ENCODE peak calls at places on chromosomes 11 and 22, in four cellular contexts. One of them, this sample, is unnamed.

GRCh38 chr11:116702772-116703360 is 69.9 kb downstream of the BUD13 start:
- DNase-seq in H1: no peak
- DNase-seq in GM12878: no peak
- DNase-seq in HepG2: no peak
- DNase-seq in this sample: peak

GRCh38 chr11:128939591-128939990 is 3.1 kb downstream of the TP53AIP1 start:
- DNase-seq in H1: no peak
- DNase-seq in GM12878: no peak
- DNase-seq in HepG2: no peak
- DNase-seq in this sample: no peak

GRCh38 chr11:29159552-29160465 is 857.0 kb downstream of the KCNA4 start:
- DNase-seq in H1: peak
- DNase-seq in GM12878: no peak
- DNase-seq in HepG2: peak
- DNase-seq in this sample: peak

GRCh38 chr22:49514211-49514610 is 313.5 kb downstream of the BRD1 start:
- DNase-seq in H1: no peak
- DNase-seq in HepG2: no peak
- DNase-seq in GM12878: no peak
- DNase-seq in this sample: no peak

GRCh38 chr11:126892781-126893180 is 107.8 kb downstream of the KIRREL3 start:
- DNase-seq in H1: no peak
- DNase-seq in HepG2: no peak
- DNase-seq in GM12878: no peak
- DNase-seq in this sample: no peak

GRCh38 chr11:78651923-78652602 is 77.4 kb upstream of the NARS2 start:
- DNase-seq in GM12878: no peak
- DNase-seq in HepG2: no peak
- DNase-seq in H1: no peak
- DNase-seq in this sample: no peak

GRCh38 chr11:62336949-62337681 is at the start of gene ASRGL1:
- DNase-seq in HepG2: peak
- DNase-seq in H1: peak
- DNase-seq in GM12878: peak
- DNase-seq in this sample: peak

GRCh38 chr22:47587861-47588582 is 825.6 kb downstream of the TBC1D22A start:
- DNase-seq in GM12878: no peak
- DNase-seq in HepG2: no peak
- DNase-seq in H1: no peak
- DNase-seq in this sample: no peak

GRCh38 chr22:32204856-32205722 is at the start of gene RFPL2:
- DNase-seq in H1: no peak
- DNase-seq in HepG2: peak
- DNase-seq in GM12878: no peak
- DNase-seq in this sample: peak

GRCh38 chr11:118175031-118175531 is 1.4 kb downstream of the SCN2B start:
- DNase-seq in H1: no peak
- DNase-seq in HepG2: peak
- DNase-seq in GM12878: no peak
- DNase-seq in this sample: no peak

GRCh38 chr11:130636672-130637463 is 188.4 kb downstream of the ADAMTS15 start:
- DNase-seq in H1: no peak
- DNase-seq in HepG2: peak
- DNase-seq in GM12878: no peak
- DNase-seq in this sample: no peak

GRCh38 chr22:46366327-46366731 is 30.8 kb downstream of the TRMU start:
- DNase-seq in H1: no peak
- DNase-seq in HepG2: no peak
- DNase-seq in GM12878: no peak
- DNase-seq in this sample: no peak

GRCh38 chr22:31212783-31213626 is 907 bp downstream of the LIMK2 start:
- DNase-seq in H1: no peak
- DNase-seq in HepG2: no peak
- DNase-seq in GM12878: no peak
- DNase-seq in this sample: peak

GRCh38 chr22:36432592-36433317 is 45.0 kb upstream of the MYH9 start:
- DNase-seq in HepG2: peak
- DNase-seq in GM12878: no peak
- DNase-seq in H1: no peak
- DNase-seq in this sample: no peak

GRCh38 chr11:69335461-69336386 is 41.8 kb downstream of the MYEOV start:
- DNase-seq in GM12878: no peak
- DNase-seq in H1: no peak
- DNase-seq in HepG2: no peak
- DNase-seq in this sample: no peak

GRCh38 chr11:35588627-35589026 is 29.6 kb upstream of the FJX1 start:
- DNase-seq in H1: no peak
- DNase-seq in GM12878: no peak
- DNase-seq in HepG2: no peak
- DNase-seq in this sample: no peak

GRCh38 chr11:9861860-9862725 is 198.2 kb downstream of the SWAP70 start:
- DNase-seq in GM12878: peak
- DNase-seq in HepG2: peak
- DNase-seq in H1: no peak
- DNase-seq in this sample: peak

GRCh38 chr11:356610-357009 is 12.7 kb upstream of the B4GALNT4 start:
- DNase-seq in HepG2: no peak
- DNase-seq in H1: no peak
- DNase-seq in GM12878: no peak
- DNase-seq in this sample: no peak

GRCh38 chr11:78583889-78584288 is 9.2 kb upstream of the NARS2 start:
- DNase-seq in H1: no peak
- DNase-seq in HepG2: no peak
- DNase-seq in GM12878: no peak
- DNase-seq in this sample: no peak

GRCh38 chr11:126336646-126337045 is 18.8 kb upstream of the ST3GAL4 start:
- DNase-seq in H1: no peak
- DNase-seq in HepG2: no peak
- DNase-seq in GM12878: no peak
- DNase-seq in this sample: no peak

GRCh38 chr22:42680648-42681047 is 31.5 kb upstream of the CYB5R3 start:
- DNase-seq in HepG2: no peak
- DNase-seq in GM12878: no peak
- DNase-seq in H1: no peak
- DNase-seq in this sample: no peak

GRCh38 chr11:129373489-129373953 is 2.1 kb upstream of the BARX2 start:
- DNase-seq in H1: no peak
- DNase-seq in HepG2: no peak
- DNase-seq in GM12878: no peak
- DNase-seq in this sample: no peak

DNA sequence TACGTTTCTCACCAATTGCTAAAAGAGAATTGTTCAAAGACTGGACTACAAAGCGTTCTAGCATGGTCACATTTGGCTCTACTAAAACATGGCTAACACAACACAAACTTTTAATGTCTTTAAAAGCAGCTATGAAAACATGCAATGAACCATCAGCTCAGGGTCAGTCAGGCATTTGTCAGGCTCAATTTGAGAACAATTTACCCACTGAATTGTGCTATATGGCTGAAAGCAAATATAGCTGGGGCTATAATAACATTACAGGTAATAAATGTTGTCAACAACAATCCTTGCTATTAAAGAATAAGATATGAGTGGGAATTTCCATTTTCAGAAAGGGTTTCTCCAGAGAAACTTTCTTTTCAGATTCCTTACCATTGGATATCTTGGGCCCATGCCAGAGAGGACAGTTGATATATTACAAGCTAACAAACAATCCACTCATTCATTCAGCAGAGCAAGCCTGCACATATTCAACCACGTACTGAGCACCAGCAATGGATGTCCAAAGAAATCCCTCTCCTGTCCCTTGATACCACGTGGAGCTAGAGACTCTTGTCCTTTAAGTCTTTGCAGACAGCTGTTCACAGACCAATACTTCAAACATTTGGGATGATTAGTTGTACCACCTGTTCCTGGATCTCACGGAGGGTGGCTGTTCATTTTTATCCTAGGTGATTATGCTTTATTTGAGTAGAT is 82.5 kb upstream of the DDI1 start:
- DNase-seq in GM12878: no peak
- DNase-seq in HepG2: no peak
- DNase-seq in H1: no peak
- DNase-seq in this sample: no peak
- TF ChIP-seq GABPA in GM12878: no peak
- TF ChIP-seq GABPA in HepG2: no peak
- TF ChIP-seq GABPA in H1: no peak
- TF ChIP-seq GABPA in this sample: no peak

GRCh38 chr11:66275396-66275795 is 2.6 kb upstream of the CNIH2 start:
- DNase-seq in H1: no peak
- DNase-seq in HepG2: no peak
- DNase-seq in GM12878: no peak
- DNase-seq in this sample: no peak

GRCh38 chr11:66279092-66279797 is 1.3 kb downstream of the CNIH2 start:
- DNase-seq in GM12878: no peak
- DNase-seq in HepG2: no peak
- DNase-seq in H1: no peak
- DNase-seq in this sample: peak

GRCh38 chr11:66275984-66276612 is 1.9 kb upstream of the CNIH2 start:
- DNase-seq in HepG2: no peak
- DNase-seq in H1: no peak
- DNase-seq in GM12878: no peak
- DNase-seq in this sample: no peak

GRCh38 chr11:66278396-66279091 is 569 bp downstream of the CNIH2 start:
- DNase-seq in H1: no peak
- DNase-seq in HepG2: no peak
- DNase-seq in GM12878: no peak
- DNase-seq in this sample: peak

DNA sequence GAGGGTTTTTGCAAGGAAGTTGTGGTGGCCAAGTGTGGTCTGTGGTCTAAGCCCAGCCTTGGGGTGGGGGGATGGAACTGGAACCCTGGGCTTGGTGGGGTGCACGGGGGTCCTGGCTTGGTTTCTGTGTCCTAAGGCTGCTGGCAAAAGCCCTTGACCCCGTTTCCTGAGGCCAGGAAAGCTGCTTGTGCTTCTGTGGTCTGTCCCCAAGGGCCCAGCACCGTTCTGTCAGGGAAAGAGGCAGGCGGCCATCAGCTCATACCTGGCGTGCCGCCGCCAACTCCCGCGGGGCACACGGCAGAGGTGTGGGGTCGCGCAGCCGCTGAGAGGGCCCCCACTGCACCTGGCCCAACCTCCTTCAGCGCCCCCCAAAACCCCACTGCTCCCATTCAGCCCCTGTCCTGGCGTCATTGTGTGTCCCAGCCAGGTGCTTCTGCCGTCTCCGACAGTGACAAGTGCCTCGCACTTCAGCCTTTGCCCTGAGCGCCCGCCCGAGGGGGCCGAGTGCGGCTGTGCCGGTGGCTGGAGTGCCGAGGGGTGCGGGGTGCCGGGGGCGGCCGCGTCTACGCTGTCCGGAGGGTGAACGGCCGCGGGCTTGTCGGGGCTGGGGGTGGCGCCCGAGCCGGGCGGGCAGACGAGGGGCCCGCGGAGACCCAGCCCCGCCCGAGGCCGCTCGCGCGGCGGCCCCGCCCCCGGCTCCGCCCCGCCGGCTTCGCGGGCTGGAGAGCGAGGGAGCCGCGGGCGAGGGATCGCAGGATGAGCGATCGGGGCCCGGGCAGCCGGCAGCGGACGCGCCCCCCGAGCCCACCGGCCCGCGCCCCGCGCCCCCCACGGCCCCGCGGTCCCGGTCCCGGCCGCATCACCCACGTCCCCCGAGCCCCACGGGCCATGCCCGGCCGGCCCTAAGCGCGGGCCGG is at the start of gene CNIH2:
- DNase-seq in HepG2: no peak
- DNase-seq in H1: no peak
- DNase-seq in GM12878: no peak
- DNase-seq in this sample: peak
- TF ChIP-seq CHD2 in HepG2: no peak
- TF ChIP-seq CHD2 in H1: no peak
- TF ChIP-seq CHD2 in GM12878: no peak
- TF ChIP-seq CHD2 in this sample: no peak

GRCh38 chr11:122342089-122342749 is 226.2 kb upstream of the BLID start:
- DNase-seq in H1: no peak
- DNase-seq in GM12878: no peak
- DNase-seq in HepG2: no peak
- DNase-seq in this sample: no peak
- TF ChIP-seq GABPA in H1: no peak
- TF ChIP-seq GABPA in GM12878: no peak
- TF ChIP-seq GABPA in HepG2: no peak
- TF ChIP-seq GABPA in this sample: no peak

DNA sequence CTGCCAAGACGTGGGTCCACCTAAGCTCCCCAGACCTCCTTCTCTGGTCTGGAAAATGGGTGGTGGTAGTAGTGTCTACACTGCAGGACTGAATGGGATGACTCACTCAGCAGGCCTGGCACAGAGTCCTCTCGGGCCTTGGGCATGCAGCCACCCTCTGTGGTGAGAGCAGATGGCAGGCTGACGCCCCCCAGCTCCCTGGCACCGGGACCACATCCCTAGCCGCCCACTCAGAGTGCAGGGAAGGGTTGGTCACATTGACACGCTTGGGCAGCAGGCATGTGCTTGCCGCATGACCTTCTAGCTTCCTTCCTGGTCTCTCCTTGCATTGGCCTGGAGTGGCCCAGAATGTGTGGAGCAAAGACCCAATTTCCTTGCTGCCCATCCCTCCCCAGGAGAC is 30.7 kb upstream of the PRODH start:
- DNase-seq in GM12878: no peak
- DNase-seq in H1: no peak
- DNase-seq in HepG2: no peak
- DNase-seq in this sample: no peak
- TF ChIP-seq CHD2 in GM12878: no peak
- TF ChIP-seq CHD2 in H1: no peak
- TF ChIP-seq CHD2 in HepG2: no peak
- TF ChIP-seq CHD2 in this sample: no peak

GRCh38 chr11:47768090-47768620 is 1.0 kb upstream of the FNBP4 start:
- DNase-seq in HepG2: no peak
- DNase-seq in GM12878: no peak
- DNase-seq in H1: no peak
- DNase-seq in this sample: peak
- TF ChIP-seq GABPA in HepG2: no peak
- TF ChIP-seq GABPA in GM12878: no peak
- TF ChIP-seq GABPA in H1: no peak
- TF ChIP-seq GABPA in this sample: no peak

GRCh38 chr11:76167590-76167989 is 38.7 kb downstream of the WNT11 start:
- DNase-seq in GM12878: no peak
- DNase-seq in H1: no peak
- DNase-seq in HepG2: no peak
- DNase-seq in this sample: no peak

GRCh38 chr11:76164081-76164480 is 42.2 kb downstream of the WNT11 start:
- DNase-seq in HepG2: no peak
- DNase-seq in GM12878: no peak
- DNase-seq in H1: no peak
- DNase-seq in this sample: no peak

GRCh38 chr11:76163289-76163880 is 42.9 kb downstream of the WNT11 start:
- DNase-seq in GM12878: no peak
- DNase-seq in HepG2: no peak
- DNase-seq in H1: no peak
- DNase-seq in this sample: no peak

GRCh38 chr11:76164861-76165751 is 41.2 kb downstream of the WNT11 start:
- DNase-seq in HepG2: no peak
- DNase-seq in H1: no peak
- DNase-seq in GM12878: no peak
- DNase-seq in this sample: no peak

DNA sequence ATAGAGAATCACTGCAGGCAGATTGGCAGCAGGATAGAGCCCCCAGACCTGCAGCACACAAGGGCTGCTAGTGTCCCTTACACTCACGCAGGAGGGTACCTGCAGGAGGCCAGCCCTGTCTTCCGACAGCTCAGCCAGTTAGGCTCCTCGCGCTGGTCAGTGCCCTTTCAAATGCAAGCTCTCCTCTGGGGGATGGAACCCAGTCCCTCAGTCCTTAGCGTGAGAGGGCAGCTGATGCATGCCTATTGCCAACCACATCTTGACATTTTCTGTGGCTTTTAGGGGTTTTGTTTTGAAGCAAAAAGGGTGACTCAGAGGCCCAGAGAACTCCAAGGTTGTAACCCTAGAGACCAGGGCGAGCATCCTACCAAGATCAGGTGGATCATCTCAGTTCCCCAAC is 40.0 kb downstream of the WNT11 start:
- DNase-seq in H1: no peak
- DNase-seq in GM12878: peak
- DNase-seq in HepG2: no peak
- DNase-seq in this sample: no peak
- TF ChIP-seq CHD2 in H1: no peak
- TF ChIP-seq CHD2 in GM12878: no peak
- TF ChIP-seq CHD2 in HepG2: no peak
- TF ChIP-seq CHD2 in this sample: no peak